ENCODE peak calls at places on chromosomes 3 and 15, in four cellular contexts. One of them, this sample, is unnamed.

GRCh38 chr3:69710153-69710977 is 28.9 kb upstream of the MITF start:
- DNase-seq in anterior cingulate cortex: no peak
- DNase-seq in LoVo: no peak
- DNase-seq in T-helper 2 cell: no peak
- DNase-seq in this sample: no peak

GRCh38 chr3:172607305-172608121 is 84.3 kb upstream of the TNFSF10 start:
- DNase-seq in anterior cingulate cortex: no peak
- DNase-seq in LoVo: no peak
- DNase-seq in T-helper 2 cell: no peak
- DNase-seq in this sample: no peak

GRCh38 chr3:7978104-7978457 is 523.5 kb upstream of the LMCD1 start:
- DNase-seq in anterior cingulate cortex: peak; percentile 26
- DNase-seq in LoVo: no peak
- DNase-seq in T-helper 2 cell: no peak
- DNase-seq in this sample: peak; percentile 80

GRCh38 chr15:42077680-42078079 is 16.7 kb downstream of the PLA2G4D start:
- DNase-seq in anterior cingulate cortex: no peak
- DNase-seq in LoVo: no peak
- DNase-seq in T-helper 2 cell: no peak
- DNase-seq in this sample: no peak

GRCh38 chr3:48361928-48362327 is 10.1 kb upstream of the FBXW12 start:
- DNase-seq in anterior cingulate cortex: no peak
- DNase-seq in LoVo: no peak
- DNase-seq in T-helper 2 cell: no peak
- DNase-seq in this sample: no peak

GRCh38 chr3:117355566-117355965 is 646.0 kb downstream of the TUSC7 start:
- DNase-seq in anterior cingulate cortex: no peak
- DNase-seq in LoVo: no peak
- DNase-seq in T-helper 2 cell: no peak
- DNase-seq in this sample: peak; percentile 26

GRCh38 chr15:79035111-79035601 is 55.4 kb downstream of the RASGRF1 start:
- DNase-seq in anterior cingulate cortex: no peak
- DNase-seq in LoVo: no peak
- DNase-seq in T-helper 2 cell: no peak
- DNase-seq in this sample: no peak

GRCh38 chr3:44468572-44469520 is 8.6 kb downstream of the ZNF445 start:
- DNase-seq in anterior cingulate cortex: no peak
- DNase-seq in LoVo: no peak
- DNase-seq in T-helper 2 cell: peak; percentile 7
- DNase-seq in this sample: peak; percentile 54

GRCh38 chr3:72633101-72633500 is 215.1 kb downstream of the SHQ1 start:
- DNase-seq in anterior cingulate cortex: no peak
- DNase-seq in LoVo: peak; percentile 49
- DNase-seq in T-helper 2 cell: no peak
- DNase-seq in this sample: no peak

GRCh38 chr3:163071684-163072083 is 1575.1 kb downstream of the OTOL1 start:
- DNase-seq in anterior cingulate cortex: no peak
- DNase-seq in LoVo: no peak
- DNase-seq in T-helper 2 cell: no peak
- DNase-seq in this sample: no peak

GRCh38 chr3:149453140-149453805 is 21.2 kb upstream of the TM4SF4 start:
- DNase-seq in anterior cingulate cortex: no peak
- DNase-seq in LoVo: no peak
- DNase-seq in T-helper 2 cell: no peak
- DNase-seq in this sample: no peak

GRCh38 chr3:173732237-173732636 is 334.7 kb downstream of the NLGN1 start:
- DNase-seq in anterior cingulate cortex: no peak
- DNase-seq in LoVo: no peak
- DNase-seq in T-helper 2 cell: no peak
- DNase-seq in this sample: peak; percentile 31